ENCODE peak calls at places on chromosomes 4 and X, in ten cellular contexts. One of them, this sample, is unnamed.

GRCh38 chr4:152148057-152148456 is 387.2 kb upstream of the GATB start:
- DNase-seq in A549: no peak
- DNase-seq in HL-60: no peak
- DNase-seq in A673: no peak
- DNase-seq in ascending aorta: no peak
- DNase-seq in psoas muscle: no peak
- DNase-seq in lower lobe of right lung: no peak
- DNase-seq in heart left ventricle: no peak
- DNase-seq in prostate gland: no peak
- DNase-seq in foreskin fibroblast: no peak
- DNase-seq in this sample: no peak

GRCh38 chr4:94457692-94458106 is 6.0 kb downstream of the PDLIM5 start:
- DNase-seq in foreskin fibroblast: no peak
- DNase-seq in A673: no peak
- DNase-seq in heart left ventricle: peak
- DNase-seq in ascending aorta: no peak
- DNase-seq in A549: no peak
- DNase-seq in prostate gland: no peak
- DNase-seq in lower lobe of right lung: no peak
- DNase-seq in psoas muscle: no peak
- DNase-seq in HL-60: no peak
- DNase-seq in this sample: no peak

GRCh38 chrX:46653482-46653881 is 79.9 kb downstream of the CHST7 start:
- DNase-seq in lower lobe of right lung: peak
- DNase-seq in A673: peak
- DNase-seq in ascending aorta: no peak
- DNase-seq in heart left ventricle: no peak
- DNase-seq in prostate gland: peak
- DNase-seq in foreskin fibroblast: no peak
- DNase-seq in A549: peak
- DNase-seq in psoas muscle: no peak
- DNase-seq in HL-60: peak
- DNase-seq in this sample: no peak

GRCh38 chr4:183636488-183636887 is 22.5 kb downstream of the RWDD4 start:
- DNase-seq in lower lobe of right lung: no peak
- DNase-seq in A549: peak
- DNase-seq in heart left ventricle: no peak
- DNase-seq in HL-60: no peak
- DNase-seq in prostate gland: peak
- DNase-seq in psoas muscle: no peak
- DNase-seq in ascending aorta: no peak
- DNase-seq in A673: no peak
- DNase-seq in foreskin fibroblast: no peak
- DNase-seq in this sample: no peak

GRCh38 chr4:52926575-52926974 is 64.5 kb downstream of the RASL11B start:
- DNase-seq in A549: no peak
- DNase-seq in A673: no peak
- DNase-seq in HL-60: no peak
- DNase-seq in heart left ventricle: no peak
- DNase-seq in lower lobe of right lung: no peak
- DNase-seq in foreskin fibroblast: no peak
- DNase-seq in prostate gland: no peak
- DNase-seq in psoas muscle: no peak
- DNase-seq in ascending aorta: no peak
- DNase-seq in this sample: no peak

GRCh38 chr4:124890522-124890921 is 178.0 kb upstream of the ANKRD50 start:
- DNase-seq in prostate gland: no peak
- DNase-seq in psoas muscle: no peak
- DNase-seq in lower lobe of right lung: no peak
- DNase-seq in HL-60: no peak
- DNase-seq in heart left ventricle: no peak
- DNase-seq in A673: no peak
- DNase-seq in foreskin fibroblast: peak
- DNase-seq in A549: no peak
- DNase-seq in ascending aorta: no peak
- DNase-seq in this sample: peak

GRCh38 chr4:15870921-15871664 is 67.4 kb downstream of the FGFBP1 start:
- DNase-seq in heart left ventricle: no peak
- DNase-seq in psoas muscle: no peak
- DNase-seq in A549: no peak
- DNase-seq in HL-60: no peak
- DNase-seq in A673: no peak
- DNase-seq in foreskin fibroblast: no peak
- DNase-seq in prostate gland: no peak
- DNase-seq in ascending aorta: no peak
- DNase-seq in lower lobe of right lung: no peak
- DNase-seq in this sample: no peak

GRCh38 chr4:172750910-172751309 is 417.7 kb upstream of the GALNT7 start:
- DNase-seq in A673: no peak
- DNase-seq in A549: no peak
- DNase-seq in HL-60: no peak
- DNase-seq in ascending aorta: no peak
- DNase-seq in prostate gland: no peak
- DNase-seq in heart left ventricle: no peak
- DNase-seq in lower lobe of right lung: no peak
- DNase-seq in foreskin fibroblast: no peak
- DNase-seq in psoas muscle: no peak
- DNase-seq in this sample: no peak

GRCh38 chr4:13524504-13525243 is 19.6 kb downstream of the NKX3-2 start:
- DNase-seq in prostate gland: no peak
- DNase-seq in lower lobe of right lung: no peak
- DNase-seq in psoas muscle: no peak
- DNase-seq in A673: no peak
- DNase-seq in A549: no peak
- DNase-seq in HL-60: no peak
- DNase-seq in ascending aorta: no peak
- DNase-seq in heart left ventricle: no peak
- DNase-seq in foreskin fibroblast: peak
- DNase-seq in this sample: peak

GRCh38 chrX:40030205-40030604 is 67.6 kb downstream of the BCOR start:
- DNase-seq in ascending aorta: no peak
- DNase-seq in HL-60: no peak
- DNase-seq in foreskin fibroblast: no peak
- DNase-seq in A673: no peak
- DNase-seq in prostate gland: no peak
- DNase-seq in psoas muscle: no peak
- DNase-seq in A549: no peak
- DNase-seq in heart left ventricle: no peak
- DNase-seq in lower lobe of right lung: no peak
- DNase-seq in this sample: no peak

GRCh38 chrX:41600266-41600665 is 88.5 kb upstream of the GPR34 start:
- DNase-seq in A549: no peak
- DNase-seq in prostate gland: no peak
- DNase-seq in A673: peak
- DNase-seq in psoas muscle: no peak
- DNase-seq in foreskin fibroblast: peak
- DNase-seq in lower lobe of right lung: no peak
- DNase-seq in HL-60: no peak
- DNase-seq in ascending aorta: no peak
- DNase-seq in heart left ventricle: no peak
- DNase-seq in this sample: peak

GRCh38 chrX:136076942-136077341 is 70.4 kb upstream of the FHL1 start:
- DNase-seq in foreskin fibroblast: no peak
- DNase-seq in A673: no peak
- DNase-seq in prostate gland: no peak
- DNase-seq in psoas muscle: no peak
- DNase-seq in lower lobe of right lung: no peak
- DNase-seq in A549: no peak
- DNase-seq in HL-60: no peak
- DNase-seq in ascending aorta: no peak
- DNase-seq in heart left ventricle: no peak
- DNase-seq in this sample: no peak

GRCh38 chrX:12997898-12998687 is 23.2 kb downstream of the TMSB4X start:
- DNase-seq in lower lobe of right lung: no peak
- DNase-seq in A673: no peak
- DNase-seq in prostate gland: no peak
- DNase-seq in psoas muscle: no peak
- DNase-seq in foreskin fibroblast: no peak
- DNase-seq in ascending aorta: no peak
- DNase-seq in A549: no peak
- DNase-seq in HL-60: no peak
- DNase-seq in heart left ventricle: no peak
- DNase-seq in this sample: no peak

GRCh38 chr4:110793890-110794588 is 171.2 kb upstream of the PITX2 start:
- DNase-seq in heart left ventricle: no peak
- DNase-seq in psoas muscle: no peak
- DNase-seq in foreskin fibroblast: no peak
- DNase-seq in HL-60: no peak
- DNase-seq in A673: no peak
- DNase-seq in A549: no peak
- DNase-seq in ascending aorta: no peak
- DNase-seq in lower lobe of right lung: no peak
- DNase-seq in prostate gland: no peak
- DNase-seq in this sample: no peak

GRCh38 chr4:663438-664428 is 10.3 kb downstream of the ATP5ME start:
- DNase-seq in A673: peak
- DNase-seq in prostate gland: no peak
- DNase-seq in foreskin fibroblast: no peak
- DNase-seq in psoas muscle: peak
- DNase-seq in lower lobe of right lung: peak
- DNase-seq in A549: no peak
- DNase-seq in heart left ventricle: peak
- DNase-seq in ascending aorta: peak
- DNase-seq in HL-60: no peak
- DNase-seq in this sample: no peak
- H3K4me3 ChIP-seq in A673: peak
- H3K4me3 ChIP-seq in prostate gland: peak
- H3K4me3 ChIP-seq in foreskin fibroblast: no peak
- H3K4me3 ChIP-seq in psoas muscle: peak
- H3K4me3 ChIP-seq in lower lobe of right lung: peak
- H3K4me3 ChIP-seq in A549: no peak
- H3K4me3 ChIP-seq in heart left ventricle: peak
- H3K4me3 ChIP-seq in ascending aorta: peak
- H3K4me3 ChIP-seq in HL-60: no peak
- H3K4me3 ChIP-seq in this sample: no peak

GRCh38 chrX:36859231-36859630 is 148.9 kb upstream of the FAM47C start:
- DNase-seq in HL-60: no peak
- DNase-seq in A549: no peak
- DNase-seq in heart left ventricle: no peak
- DNase-seq in prostate gland: no peak
- DNase-seq in ascending aorta: no peak
- DNase-seq in A673: no peak
- DNase-seq in psoas muscle: no peak
- DNase-seq in lower lobe of right lung: no peak
- DNase-seq in foreskin fibroblast: no peak
- DNase-seq in this sample: no peak

GRCh38 chrX:36856849-36857248 is 151.3 kb upstream of the FAM47C start:
- DNase-seq in A549: peak
- DNase-seq in HL-60: no peak
- DNase-seq in foreskin fibroblast: no peak
- DNase-seq in lower lobe of right lung: no peak
- DNase-seq in ascending aorta: no peak
- DNase-seq in A673: peak
- DNase-seq in heart left ventricle: no peak
- DNase-seq in psoas muscle: no peak
- DNase-seq in prostate gland: no peak
- DNase-seq in this sample: no peak
- TF ChIP-seq CTCF in A549: peak
- TF ChIP-seq CTCF in HL-60: no peak
- TF ChIP-seq CTCF in foreskin fibroblast: no peak
- TF ChIP-seq CTCF in lower lobe of right lung: no peak
- TF ChIP-seq CTCF in ascending aorta: no peak
- TF ChIP-seq CTCF in A673: peak
- TF ChIP-seq CTCF in heart left ventricle: no peak
- TF ChIP-seq CTCF in psoas muscle: no peak
- TF ChIP-seq CTCF in prostate gland: no peak
- TF ChIP-seq CTCF in this sample: no peak

GRCh38 chr4:39166177-39166576 is 16.2 kb upstream of the WDR19 start:
- DNase-seq in A549: no peak
- DNase-seq in psoas muscle: no peak
- DNase-seq in lower lobe of right lung: no peak
- DNase-seq in A673: no peak
- DNase-seq in prostate gland: no peak
- DNase-seq in foreskin fibroblast: no peak
- DNase-seq in HL-60: no peak
- DNase-seq in heart left ventricle: no peak
- DNase-seq in ascending aorta: no peak
- DNase-seq in this sample: no peak
- H3K4me3 ChIP-seq in A549: no peak
- H3K4me3 ChIP-seq in psoas muscle: no peak
- H3K4me3 ChIP-seq in lower lobe of right lung: no peak
- H3K4me3 ChIP-seq in A673: no peak
- H3K4me3 ChIP-seq in prostate gland: no peak
- H3K4me3 ChIP-seq in foreskin fibroblast: no peak
- H3K4me3 ChIP-seq in HL-60: no peak
- H3K4me3 ChIP-seq in heart left ventricle: no peak
- H3K4me3 ChIP-seq in ascending aorta: no peak
- H3K4me3 ChIP-seq in this sample: no peak

GRCh38 chr4:74588350-74588749 is 143.4 kb downstream of the AREG start:
- DNase-seq in foreskin fibroblast: no peak
- DNase-seq in heart left ventricle: no peak
- DNase-seq in psoas muscle: no peak
- DNase-seq in ascending aorta: no peak
- DNase-seq in HL-60: no peak
- DNase-seq in A673: no peak
- DNase-seq in lower lobe of right lung: no peak
- DNase-seq in A549: no peak
- DNase-seq in prostate gland: no peak
- DNase-seq in this sample: no peak

GRCh38 chr4:74578329-74578728 is 133.4 kb downstream of the AREG start:
- DNase-seq in A673: no peak
- DNase-seq in HL-60: no peak
- DNase-seq in heart left ventricle: no peak
- DNase-seq in lower lobe of right lung: no peak
- DNase-seq in foreskin fibroblast: no peak
- DNase-seq in psoas muscle: no peak
- DNase-seq in prostate gland: no peak
- DNase-seq in ascending aorta: no peak
- DNase-seq in A549: no peak
- DNase-seq in this sample: no peak

GRCh38 chr4:74583757-74584156 is 138.8 kb downstream of the AREG start:
- DNase-seq in A673: no peak
- DNase-seq in lower lobe of right lung: no peak
- DNase-seq in heart left ventricle: no peak
- DNase-seq in prostate gland: no peak
- DNase-seq in HL-60: peak
- DNase-seq in foreskin fibroblast: no peak
- DNase-seq in psoas muscle: no peak
- DNase-seq in ascending aorta: no peak
- DNase-seq in A549: peak
- DNase-seq in this sample: no peak

DNA sequence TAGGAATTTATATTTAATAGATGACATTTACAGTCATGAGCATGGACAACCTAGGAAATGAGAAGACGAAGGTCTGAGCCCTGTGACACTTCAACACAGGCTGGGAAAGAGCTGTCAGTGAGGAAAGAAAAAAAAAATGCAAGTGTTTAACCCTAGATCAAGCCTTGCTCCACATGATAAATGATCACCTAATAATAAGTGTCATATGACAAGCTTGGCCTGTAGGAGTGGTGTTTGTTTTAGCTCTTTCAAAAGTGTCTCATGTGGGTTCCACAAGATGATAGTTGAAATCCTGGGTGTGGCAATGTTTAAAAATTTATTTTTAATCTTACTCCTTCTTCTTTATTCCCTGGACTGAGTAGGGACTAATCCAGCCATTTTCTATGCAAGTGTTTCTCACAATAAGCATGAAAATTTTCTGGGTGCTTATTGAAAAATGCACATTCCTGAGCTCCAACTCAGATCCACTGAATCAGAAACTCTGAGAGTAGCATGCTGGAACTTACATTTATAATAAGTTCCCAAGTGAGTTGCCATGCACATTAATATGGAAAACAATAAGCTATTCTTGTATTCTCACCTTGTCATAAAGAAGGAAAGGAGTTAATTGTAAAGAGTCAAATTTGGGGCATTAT is 138.2 kb downstream of the AREG start:
- DNase-seq in psoas muscle: no peak
- DNase-seq in A673: no peak
- DNase-seq in A549: peak
- DNase-seq in foreskin fibroblast: peak
- DNase-seq in heart left ventricle: no peak
- DNase-seq in lower lobe of right lung: no peak
- DNase-seq in HL-60: no peak
- DNase-seq in ascending aorta: no peak
- DNase-seq in prostate gland: no peak
- DNase-seq in this sample: peak
- TF ChIP-seq CTCF in psoas muscle: no peak
- TF ChIP-seq CTCF in A673: no peak
- TF ChIP-seq CTCF in A549: no peak
- TF ChIP-seq CTCF in foreskin fibroblast: no peak
- TF ChIP-seq CTCF in heart left ventricle: no peak
- TF ChIP-seq CTCF in lower lobe of right lung: no peak
- TF ChIP-seq CTCF in HL-60: no peak
- TF ChIP-seq CTCF in ascending aorta: no peak
- TF ChIP-seq CTCF in prostate gland: no peak
- TF ChIP-seq CTCF in this sample: no peak

This sample was measured in AG10803.